ENCODE peak calls at places on chromosomes 2 and 18, in five cellular contexts. N is foreskin keratinocyte, H is B cell, K is glutamatergic neuron, V is hepatocyte. Y is an unnamed sample.

GRCh38 chr18:7626922-7627440 is 59.9 kb downstream of the PTPRM start:
- DNase-seq in N (peak; percentile 67), H (no peak), K (no peak), V (peak; percentile 34), Y (peak; percentile 67)

GRCh38 chr2:113240915-113241911 is 37.5 kb downstream of the PAX8 start:
- DNase-seq in N (peak; percentile 100), H (no peak), K (no peak), V (peak; percentile 90), Y (peak; percentile 100)

GRCh38 chr2:26610504-26611335 is 30.4 kb downstream of the CIB4 start:
- DNase-seq in N (no peak), H (no peak), K (no peak), V (no peak), Y (no peak)

GRCh38 chr18:55384551-55385275 is 203.3 kb downstream of the TCF4 start:
- DNase-seq in N (peak; percentile 2), H (peak; percentile 62), K (peak; percentile 56), V (no peak), Y (no peak)

GRCh38 chr2:232926448-232927040 is 56.5 kb downstream of the SNORC start:
- DNase-seq in N (no peak), H (no peak), K (no peak), V (no peak), Y (no peak)

GRCh38 chr2:65035544-65035943 is 20.7 kb upstream of the CEP68 start:
- DNase-seq in N (no peak), H (no peak), K (no peak), V (no peak), Y (no peak)

GRCh38 chr2:126678278-126679073 is 22.5 kb downstream of the GYPC start:
- DNase-seq in N (no peak), H (no peak), K (no peak), V (no peak), Y (no peak)

GRCh38 chr2:222360146-222360545 is 61.3 kb upstream of the PAX3 start:
- DNase-seq in N (no peak), H (no peak), K (no peak), V (no peak), Y (no peak)

GRCh38 chr18:68991281-68991680 is 193.4 kb downstream of the CCDC102B start:
- DNase-seq in N (no peak), H (no peak), K (no peak), V (no peak), Y (peak; percentile 4)

GRCh38 chr2:54040685-54041084 is 69.9 kb upstream of the PSME4 start:
- DNase-seq in N (no peak), H (no peak), K (no peak), V (no peak), Y (no peak)

GRCh38 chr2:108993095-108993937 is 4.3 kb upstream of the EDAR start:
- DNase-seq in N (no peak), H (no peak), K (no peak), V (no peak), Y (no peak)

GRCh38 chr2:174477772-174478171 is 9.1 kb downstream of the GPR155 start:
- DNase-seq in N (no peak), H (no peak), K (no peak), V (no peak), Y (no peak)

GRCh38 chr2:28951910-28952805 is 28.9 kb upstream of the TOGARAM2 start:
- DNase-seq in N (no peak), H (no peak), K (no peak), V (peak; percentile 37), Y (no peak)

GRCh38 chr18:29488617-29489016 is 1311.7 kb upstream of the CDH2 start:
- DNase-seq in N (no peak), H (no peak), K (no peak), V (no peak), Y (no peak)

GRCh38 chr2:216274194-216274593 is 98.1 kb downstream of the MARCHF4 start:
- DNase-seq in N (no peak), H (no peak), K (no peak), V (no peak), Y (no peak)

GRCh38 chr2:218996937-218997336 is 3.7 kb upstream of the CRYBA2 start:
- DNase-seq in N (no peak), H (no peak), K (no peak), V (no peak), Y (no peak)

GRCh38 chr2:18445412-18446320 is 114.8 kb downstream of the RDH14 start:
- DNase-seq in N (no peak), H (no peak), K (no peak), V (no peak), Y (no peak)

GRCh38 chr2:201149064-201149820 is 33.3 kb downstream of the CFLAR start:
- DNase-seq in N (peak; percentile 96), H (no peak), K (no peak), V (peak; percentile 72), Y (peak; percentile 97)

GRCh38 chr2:69544951-69545350 is 98.6 kb downstream of the AAK1 start:
- DNase-seq in N (no peak), H (no peak), K (no peak), V (no peak), Y (no peak)

GRCh38 chr2:32457814-32458213 is 101.0 kb downstream of the BIRC6 start:
- DNase-seq in N (no peak), H (no peak), K (no peak), V (no peak), Y (no peak)

GRCh38 chr2:85288244-85288725 is 39.5 kb downstream of the TGOLN2 start:
- DNase-seq in N (peak; percentile 98), H (no peak), K (no peak), V (peak; percentile 70), Y (no peak)

GRCh38 chr2:209878701-209879100 is 107.1 kb downstream of the UNC80 start:
- DNase-seq in N (peak; percentile 59), H (no peak), K (no peak), V (no peak), Y (no peak)

DNA sequence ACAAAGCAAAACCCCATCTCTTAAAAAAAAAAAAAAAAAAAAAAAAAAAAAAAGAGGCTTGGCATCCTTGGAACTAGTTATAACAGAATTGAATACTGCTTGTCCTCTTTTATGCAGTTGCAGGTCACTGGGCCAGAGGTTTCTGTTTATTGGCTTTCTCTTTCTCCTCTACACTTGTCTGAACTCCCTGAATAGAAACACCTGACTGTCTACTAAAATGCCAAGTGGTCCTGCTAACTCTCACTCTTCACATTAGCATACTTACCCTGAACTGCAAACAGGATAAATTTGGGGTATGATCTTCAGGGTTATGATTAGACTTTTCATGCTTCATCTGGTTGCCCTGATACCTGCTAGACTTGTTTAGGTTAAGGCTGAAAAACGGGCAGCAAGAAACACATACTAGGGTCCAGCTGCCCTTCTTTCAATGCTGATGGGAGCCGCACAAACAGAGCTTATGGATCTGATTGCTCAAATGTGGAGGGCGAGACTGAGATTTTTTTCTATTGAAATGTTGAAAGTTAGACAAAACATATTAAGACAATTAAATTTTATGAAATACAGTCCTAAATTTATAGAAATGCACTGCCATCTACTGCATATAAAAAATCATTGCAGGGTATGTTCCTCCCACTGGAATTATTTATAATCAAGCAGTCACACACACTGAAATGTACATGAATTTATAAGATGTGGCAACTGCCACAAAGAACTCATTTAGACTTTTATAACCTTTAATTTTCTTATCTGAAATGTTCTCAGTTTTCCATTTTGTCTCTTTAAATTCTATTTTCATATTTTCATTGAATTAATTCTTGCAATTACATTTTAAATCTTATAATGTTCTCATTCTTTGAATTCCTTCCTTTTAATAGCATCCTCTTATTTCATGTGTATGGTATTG is 40.8 kb downstream of the GTF3C3 start:
- DNase-seq in N (no peak), H (no peak), K (no peak), V (no peak), Y (no peak)
- TF ChIP-seq CTCF in N (peak; percentile 60), H (peak; percentile 24), K (no peak), V (peak; percentile 51), Y (no peak)

GRCh38 chr2:97774425-97774824 is 61.0 kb downstream of the ZAP70 start:
- DNase-seq in N (no peak), H (no peak), K (no peak), V (peak; percentile 36), Y (no peak)
- TF ChIP-seq CTCF in N (peak; percentile 36), H (no peak), K (no peak), V (peak; percentile 18), Y (peak; percentile 60)

GRCh38 chr2:191869178-191869577 is 22.3 kb upstream of the CAVIN2 start:
- DNase-seq in N (no peak), H (no peak), K (peak; percentile 81), V (peak; percentile 60), Y (no peak)
- TF ChIP-seq CTCF in N (peak; percentile 56), H (no peak), K (peak; percentile 55), V (peak; percentile 51), Y (peak; percentile 52)

GRCh38 chr2:45734952-45735351 is 83.5 kb downstream of the PRKCE start:
- DNase-seq in N (no peak), H (peak; percentile 14), K (no peak), V (no peak), Y (no peak)
- TF ChIP-seq CTCF in N (no peak), H (no peak), K (no peak), V (no peak), Y (no peak)

DNA sequence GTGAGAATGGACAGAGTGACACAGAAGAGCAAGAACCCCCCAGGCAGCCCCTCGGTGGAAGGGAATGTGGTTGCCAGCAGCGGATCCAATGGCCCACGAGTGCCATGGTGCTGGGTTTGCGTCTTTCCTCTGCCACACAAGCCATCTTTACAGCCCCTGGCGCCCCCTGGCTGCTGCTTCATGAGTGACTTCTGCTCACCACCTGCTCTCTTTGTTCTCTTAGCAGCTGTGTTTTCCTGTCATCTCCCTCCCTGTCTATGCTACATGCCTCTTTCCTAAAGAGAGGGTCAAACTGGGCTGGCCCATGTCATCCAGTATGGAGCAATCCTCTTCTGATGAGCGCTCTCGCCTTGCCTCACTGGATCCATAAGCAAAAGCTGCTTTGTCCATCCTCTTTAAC is 300.0 kb upstream of the SMIM21 start:
- DNase-seq in N (no peak), H (peak; percentile 4), K (peak; percentile 71), V (peak; percentile 35), Y (no peak)
- TF ChIP-seq CTCF in N (peak; percentile 23), H (no peak), K (peak; percentile 72), V (peak; percentile 39), Y (peak; percentile 45)

GRCh38 chr2:226985227-226985946 is 149.5 kb downstream of the RHBDD1 start:
- DNase-seq in N (peak; percentile 17), H (peak; percentile 60), K (no peak), V (peak; percentile 81), Y (peak; percentile 12)
- TF ChIP-seq CTCF in N (peak; percentile 85), H (peak; percentile 90), K (peak; percentile 75), V (peak; percentile 80), Y (peak; percentile 51)